ENCODE peak calls at places on chromosome 15, in five cellular contexts. P is AG10803, W is cardiac muscle cell, Z is neural progenitor cell, D is uterus. A is an unnamed sample.

GRCh38 chr15:39242345-39242744 is 338.5 kb upstream of the THBS1 start:
- DNase-seq in P (peak), W (no peak), Z (no peak), D (no peak), A (peak)

GRCh38 chr15:61295239-61295638 is 66.1 kb upstream of the RORA start:
- DNase-seq in P (no peak), W (no peak), Z (peak), D (no peak), A (peak)

GRCh38 chr15:100060276-100060926 is 281.4 kb downstream of the ADAMTS17 start:
- DNase-seq in P (peak), W (no peak), Z (no peak), D (peak), A (peak)

GRCh38 chr15:92763459-92763858 is 107.9 kb upstream of the FAM174B start:
- DNase-seq in P (no peak), W (no peak), Z (no peak), D (no peak), A (no peak)

GRCh38 chr15:47975422-47975821 is 145.4 kb upstream of the SLC24A5 start:
- DNase-seq in P (no peak), W (peak), Z (peak), D (no peak), A (no peak)

GRCh38 chr15:51155016-51155580 is 60.4 kb upstream of the TNFAIP8L3 start:
- DNase-seq in P (no peak), W (no peak), Z (no peak), D (no peak), A (no peak)

GRCh38 chr15:60781211-60781713 is 302.3 kb upstream of the ICE2 start:
- DNase-seq in P (no peak), W (no peak), Z (no peak), D (no peak), A (no peak)

GRCh38 chr15:62582580-62582979 is 417.5 kb upstream of the C2CD4B start:
- DNase-seq in P (no peak), W (no peak), Z (no peak), D (no peak), A (no peak)

GRCh38 chr15:82231233-82231632 is 31.3 kb downstream of the EFL1 start:
- DNase-seq in P (no peak), W (no peak), Z (no peak), D (no peak), A (no peak)

GRCh38 chr15:98666841-98667240 is 18.5 kb downstream of the IGF1R start:
- DNase-seq in P (no peak), W (no peak), Z (no peak), D (no peak), A (no peak)

GRCh38 chr15:75640483-75641175 is 605 bp upstream of the IMP3 start:
- DNase-seq in P (peak), W (peak), Z (peak), D (no peak), A (peak)

GRCh38 chr15:23038741-23039150 is 623 bp downstream of the TUBGCP5 start:
- DNase-seq in P (peak), W (no peak), Z (no peak), D (no peak), A (peak)

GRCh38 chr15:78179906-78180305 is 30.7 kb downstream of the IDH3A start:
- DNase-seq in P (no peak), W (no peak), Z (no peak), D (no peak), A (no peak)

GRCh38 chr15:69081310-69082004 is 67.0 kb downstream of the NOX5 start:
- DNase-seq in P (peak), W (no peak), Z (no peak), D (peak), A (no peak)

GRCh38 chr15:72285927-72286516 is 13.7 kb upstream of the PARP6 start:
- DNase-seq in P (peak), W (peak), Z (peak), D (no peak), A (peak)

GRCh38 chr15:98952381-98952803 is 55.2 kb downstream of the PGPEP1L start:
- DNase-seq in P (no peak), W (no peak), Z (no peak), D (no peak), A (no peak)

GRCh38 chr15:77347197-77347596 is 72.7 kb downstream of the PEAK1 start:
- DNase-seq in P (no peak), W (no peak), Z (no peak), D (no peak), A (no peak)

GRCh38 chr15:42919794-42920280 is 741 bp downstream of the TTBK2 start:
- DNase-seq in P (peak), W (peak), Z (peak), D (no peak), A (peak)

GRCh38 chr15:79025201-79025600 is 65.4 kb downstream of the RASGRF1 start:
- DNase-seq in P (no peak), W (peak), Z (peak), D (no peak), A (no peak)

GRCh38 chr15:43232289-43232874 is 11.6 kb upstream of the EPB42 start:
- DNase-seq in P (peak), W (no peak), Z (no peak), D (no peak), A (no peak)

GRCh38 chr15:79047676-79048439 is 42.7 kb downstream of the RASGRF1 start:
- DNase-seq in P (no peak), W (no peak), Z (no peak), D (no peak), A (no peak)

GRCh38 chr15:41971893-41972340 is 440 bp downstream of the EHD4 start:
- DNase-seq in P (no peak), W (peak), Z (peak), D (no peak), A (no peak)

GRCh38 chr15:72116680-72117447 is 1.1 kb downstream of the MYO9A start:
- DNase-seq in P (peak), W (peak), Z (peak), D (peak), A (peak)

GRCh38 chr15:39357478-39358268 is 223.2 kb upstream of the THBS1 start:
- DNase-seq in P (peak), W (no peak), Z (no peak), D (peak), A (no peak)

GRCh38 chr15:77863491-77864105 is 213.9 kb downstream of the TBC1D2B start:
- DNase-seq in P (no peak), W (no peak), Z (no peak), D (no peak), A (no peak)

GRCh38 chr15:40416056-40416455 is 10.5 kb downstream of the IVD start:
- DNase-seq in P (no peak), W (no peak), Z (no peak), D (no peak), A (no peak)

GRCh38 chr15:70023064-70023768 is 74.5 kb downstream of the TLE3 start:
- DNase-seq in P (peak), W (no peak), Z (no peak), D (peak), A (peak)

GRCh38 chr15:45657769-45658545 is 23.1 kb downstream of the SQOR start:
- DNase-seq in P (no peak), W (peak), Z (no peak), D (no peak), A (no peak)

GRCh38 chr15:80565398-80565797 is 129.7 kb upstream of the ABHD17C start:
- DNase-seq in P (no peak), W (no peak), Z (no peak), D (no peak), A (no peak)

GRCh38 chr15:40743921-40744809 is 10.9 kb downstream of the RMDN3 start:
- DNase-seq in P (peak), W (no peak), Z (no peak), D (no peak), A (peak)

GRCh38 chr15:33126559-33127290 is 67.8 kb downstream of the FMN1 start:
- DNase-seq in P (peak), W (peak), Z (peak), D (peak), A (peak)

GRCh38 chr15:57146394-57147140 is 228.1 kb downstream of the TCF12 start:
- DNase-seq in P (peak), W (peak), Z (peak), D (no peak), A (peak)
- H3K4me3 ChIP-seq in P (peak), W (no peak), Z (no peak), D (no peak), A (no peak)

GRCh38 chr15:66251790-66252355 is 1.7 kb downstream of the MEGF11 start:
- DNase-seq in P (no peak), W (peak), Z (peak), D (no peak), A (no peak)
- H3K4me3 ChIP-seq in P (no peak), W (peak), Z (peak), D (peak), A (no peak)

GRCh38 chr15:74333093-74333492 is 34.4 kb downstream of the CYP11A1 start:
- DNase-seq in P (no peak), W (no peak), Z (no peak), D (no peak), A (no peak)

GRCh38 chr15:74332011-74332410 is 35.4 kb downstream of the CYP11A1 start:
- DNase-seq in P (no peak), W (no peak), Z (no peak), D (no peak), A (no peak)

GRCh38 chr15:74334127-74334526 is 33.3 kb downstream of the CYP11A1 start:
- DNase-seq in P (no peak), W (no peak), Z (no peak), D (no peak), A (no peak)

GRCh38 chr15:74333662-74334061 is 33.8 kb downstream of the CYP11A1 start:
- DNase-seq in P (no peak), W (no peak), Z (no peak), D (no peak), A (peak)

DNA sequence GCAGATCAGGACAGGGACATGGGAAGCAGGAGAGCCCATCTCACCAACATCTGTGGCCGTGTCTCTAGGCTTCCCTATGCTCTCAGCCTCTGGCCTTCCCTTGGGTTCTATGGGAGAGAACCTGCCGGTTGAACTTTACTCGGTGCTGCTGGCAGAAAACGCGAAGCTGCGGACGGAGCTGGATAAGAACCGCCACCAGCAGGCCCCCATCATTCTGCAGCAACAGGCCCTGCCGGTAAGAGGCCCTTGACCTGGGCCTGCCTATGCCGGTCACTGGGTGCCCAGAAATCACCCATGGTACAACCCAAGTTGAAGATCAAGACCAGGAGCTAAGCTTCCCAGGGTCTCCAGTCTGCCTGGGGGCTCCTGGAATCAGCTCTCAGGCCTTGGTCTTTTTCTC is 34.8 kb downstream of the CYP11A1 start:
- DNase-seq in P (no peak), W (no peak), Z (no peak), D (no peak), A (no peak)
- H3K4me3 ChIP-seq in P (no peak), W (no peak), Z (no peak), D (no peak), A (no peak)

GRCh38 chr15:85749261-85750151 is 45.2 kb downstream of the KLHL25 start:
- DNase-seq in P (peak), W (no peak), Z (no peak), D (peak), A (no peak)
- H3K4me3 ChIP-seq in P (peak), W (no peak), Z (no peak), D (peak), A (no peak)

DNA sequence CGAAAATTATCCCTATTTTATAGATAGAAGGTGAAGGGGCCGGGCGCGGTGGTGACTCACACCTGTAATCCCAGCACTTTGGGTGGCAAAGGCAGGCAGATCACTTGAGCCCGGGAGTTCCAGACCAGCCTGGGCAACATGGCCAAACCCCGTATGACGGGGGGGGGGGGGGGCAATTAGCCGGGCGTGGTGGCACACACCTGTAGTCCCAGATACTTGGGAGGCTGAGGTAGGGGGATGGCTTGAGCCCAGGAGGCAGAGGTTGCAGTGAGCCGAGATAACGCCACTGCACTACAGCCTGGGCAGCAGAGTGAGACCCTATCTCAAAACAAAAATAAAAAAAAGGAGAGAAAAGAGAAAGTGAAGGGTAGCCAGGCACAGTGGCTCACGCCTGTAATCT is 1.4 kb downstream of the AAGAB start:
- DNase-seq in P (no peak), W (no peak), Z (no peak), D (no peak), A (no peak)
- H3K4me3 ChIP-seq in P (peak), W (peak), Z (peak), D (no peak), A (peak)

GRCh38 chr15:88894819-88895767 is at the start of gene HAPLN3:
- DNase-seq in P (no peak), W (peak), Z (peak), D (no peak), A (no peak)
- H3K4me3 ChIP-seq in P (peak), W (peak), Z (peak), D (peak), A (peak)